ENCODE peak calls at places on chromosomes 12 and 14, in six cellular contexts. A, M, D, N, Z and Q are unnamed samples.

GRCh38 chr14:51004801-51005526 is 60.7 kb upstream of the PYGL start:
- DNase-seq in A (no peak), M (no peak), D (no peak), N (no peak), Z (no peak), Q (peak; percentile 66)

GRCh38 chr12:124321040-124321481 is 26.2 kb downstream of the RFLNA start:
- DNase-seq in A (peak; percentile 76), M (peak; percentile 65), D (no peak), N (peak; percentile 84), Z (peak; percentile 47), Q (peak; percentile 51)

GRCh38 chr14:88983755-88984154 is 159.3 kb downstream of the TTC8 start:
- DNase-seq in A (no peak), M (no peak), D (no peak), N (no peak), Z (no peak), Q (peak; percentile 82)

GRCh38 chr12:19186722-19187661 is 57.5 kb downstream of the PLEKHA5 start:
- DNase-seq in A (no peak), M (no peak), D (no peak), N (no peak), Z (no peak), Q (peak; percentile 84)

GRCh38 chr12:13103391-13104033 is at the start of gene GSG1:
- DNase-seq in A (no peak), M (no peak), D (no peak), N (no peak), Z (no peak), Q (peak; percentile 36)

GRCh38 chr12:116931665-116932064 is 20.9 kb downstream of the FBXW8 start:
- DNase-seq in A (no peak), M (no peak), D (no peak), N (no peak), Z (no peak), Q (no peak)

GRCh38 chr12:60689137-60689536 is 1093.3 kb downstream of the SLC16A7 start:
- DNase-seq in A (no peak), M (no peak), D (no peak), N (no peak), Z (no peak), Q (no peak)

GRCh38 chr12:21818627-21819026 is 44.1 kb upstream of the KCNJ8 start:
- DNase-seq in A (no peak), M (no peak), D (no peak), N (no peak), Z (no peak), Q (peak; percentile 91)

GRCh38 chr14:29558516-29558915 is 369.1 kb downstream of the PRKD1 start:
- DNase-seq in A (no peak), M (no peak), D (no peak), N (no peak), Z (no peak), Q (peak; percentile 12)

GRCh38 chr12:53495903-53496751 is 3.1 kb downstream of the MAP3K12 start:
- DNase-seq in A (no peak), M (no peak), D (peak; percentile 89), N (peak; percentile 64), Z (peak; percentile 82), Q (peak; percentile 87)

GRCh38 chr14:29536886-29537511 is 390.6 kb downstream of the PRKD1 start:
- DNase-seq in A (no peak), M (no peak), D (no peak), N (no peak), Z (no peak), Q (peak; percentile 61)

GRCh38 chr12:66044731-66045130 is 85.8 kb downstream of the LLPH start:
- DNase-seq in A (no peak), M (no peak), D (no peak), N (no peak), Z (no peak), Q (no peak)

GRCh38 chr12:105944628-105945027 is 194.1 kb downstream of the NUAK1 start:
- DNase-seq in A (no peak), M (no peak), D (no peak), N (no peak), Z (no peak), Q (no peak)

GRCh38 chr12:78802593-78802992 is 62.0 kb upstream of the SYT1 start:
- DNase-seq in A (no peak), M (no peak), D (no peak), N (no peak), Z (no peak), Q (peak; percentile 81)

GRCh38 chr12:121805171-121805687 is 1.4 kb downstream of the SETD1B start:
- DNase-seq in A (no peak), M (peak; percentile 39), D (no peak), N (no peak), Z (no peak), Q (peak; percentile 50)

GRCh38 chr14:66074546-66074945 is 411.6 kb upstream of the CCDC196 start:
- DNase-seq in A (no peak), M (no peak), D (no peak), N (no peak), Z (no peak), Q (no peak)

GRCh38 chr12:102879144-102879763 is 37.8 kb downstream of the PAH start:
- DNase-seq in A (peak; percentile 52), M (no peak), D (peak; percentile 68), N (no peak), Z (peak; percentile 41), Q (peak; percentile 12)

GRCh38 chr14:105582639-105583038 is 56.3 kb downstream of the TMEM121 start:
- DNase-seq in A (no peak), M (no peak), D (no peak), N (peak; percentile 46), Z (no peak), Q (peak; percentile 1)

GRCh38 chr12:112406519-112407488 is 2.6 kb downstream of the RPL6 start:
- DNase-seq in A (no peak), M (no peak), D (no peak), N (no peak), Z (no peak), Q (no peak)

GRCh38 chr12:112401054-112401453 is 8.4 kb downstream of the RPL6 start:
- DNase-seq in A (no peak), M (no peak), D (no peak), N (peak; percentile 25), Z (no peak), Q (no peak)

DNA sequence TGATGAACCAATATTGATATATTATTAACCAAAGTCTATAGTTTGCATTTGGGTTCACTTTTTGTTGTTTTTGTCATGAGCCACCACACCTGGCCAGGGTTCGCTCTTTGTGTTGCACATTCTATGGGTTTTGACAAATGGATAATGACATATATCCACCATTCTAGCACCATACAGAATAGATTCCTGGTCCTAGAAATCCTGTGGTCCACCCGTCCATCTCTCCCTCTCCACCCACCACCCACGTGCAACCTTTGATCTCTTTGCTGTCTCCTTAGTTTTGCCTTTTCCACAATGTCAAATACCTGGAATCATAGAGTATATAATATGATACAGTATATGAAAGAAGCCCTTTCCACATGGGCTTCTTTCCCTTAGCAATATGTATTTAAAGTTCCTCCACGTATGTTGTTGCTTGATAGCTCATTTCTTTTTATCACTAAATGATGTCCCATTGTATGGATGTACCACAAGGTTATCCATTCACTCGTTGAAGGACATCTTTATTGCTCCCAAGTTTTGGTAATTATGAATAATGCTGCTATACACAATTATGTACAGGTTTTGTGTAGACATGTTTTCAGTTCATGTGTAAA is 7.4 kb downstream of the RPL6 start:
- DNase-seq in A (no peak), M (no peak), D (no peak), N (no peak), Z (no peak), Q (no peak)
- H3K4me3 ChIP-seq in A (no peak overlapping the region), M (no peak overlapping the region), D (no peak overlapping the region), N (no peak overlapping the region), Z (no peak overlapping the region), Q (no peak overlapping the region)

GRCh38 chr14:67570453-67570852 is 29.6 kb downstream of the PIGH start:
- DNase-seq in A (no peak), M (no peak), D (no peak), N (no peak), Z (no peak), Q (no peak)

GRCh38 chr14:67569651-67570290 is 30.3 kb downstream of the PIGH start:
- DNase-seq in A (peak; percentile 32), M (no peak), D (peak; percentile 57), N (peak; percentile 41), Z (no peak), Q (no peak)

GRCh38 chr14:67566908-67567307 is 33.2 kb downstream of the PIGH start:
- DNase-seq in A (no peak), M (no peak), D (peak; percentile 39), N (peak; percentile 35), Z (no peak), Q (peak; percentile 31)

GRCh38 chr14:67569011-67569650 is 30.9 kb downstream of the PIGH start:
- DNase-seq in A (peak; percentile 25), M (no peak), D (peak; percentile 49), N (peak; percentile 55), Z (no peak), Q (no peak)

DNA sequence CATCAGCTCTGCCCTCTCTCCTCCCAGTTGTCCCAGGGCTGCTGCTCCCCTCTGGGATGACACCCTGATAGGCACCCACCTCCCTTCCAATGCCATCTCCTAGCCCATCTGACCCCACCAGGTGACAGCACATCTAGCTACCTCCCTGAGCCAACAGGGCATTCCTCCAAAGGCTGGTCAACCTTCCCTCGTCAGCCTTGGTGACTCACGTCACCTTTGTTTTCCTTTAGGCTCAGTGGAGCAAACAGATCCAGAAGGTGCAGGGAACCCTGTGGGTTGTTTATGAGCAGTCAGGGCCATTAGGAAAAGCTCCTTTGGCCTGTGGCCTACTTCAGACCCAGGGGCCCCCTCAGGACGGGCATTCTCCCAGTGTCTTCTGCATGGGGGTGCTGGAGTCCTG is 32.4 kb downstream of the PIGH start:
- DNase-seq in A (no peak), M (no peak), D (peak; percentile 39), N (peak; percentile 31), Z (no peak), Q (no peak)
- TF ChIP-seq CTCF in A (no peak), M (no peak), D (no peak), N (no peak), Z (no peak), Q (no peak)

GRCh38 chr12:32739279-32739678 is 16.4 kb downstream of the YARS2 start:
- DNase-seq in A (no peak), M (no peak), D (no peak), N (no peak), Z (no peak), Q (no peak)

GRCh38 chr12:32743264-32743663 is 12.4 kb downstream of the YARS2 start:
- DNase-seq in A (no peak), M (no peak), D (no peak), N (no peak), Z (no peak), Q (no peak)

GRCh38 chr12:32736445-32736844 is 19.3 kb downstream of the YARS2 start:
- DNase-seq in A (no peak), M (no peak), D (no peak), N (no peak), Z (no peak), Q (no peak)

GRCh38 chr12:32737715-32738114 is 18.0 kb downstream of the YARS2 start:
- DNase-seq in A (no peak), M (no peak), D (no peak), N (no peak), Z (no peak), Q (no peak)

GRCh38 chr12:32742133-32742532 is 13.6 kb downstream of the YARS2 start:
- DNase-seq in A (no peak), M (no peak), D (no peak), N (no peak), Z (no peak), Q (no peak)
- H3K4me3 ChIP-seq in A (no peak overlapping the region), M (no peak overlapping the region), D (no peak overlapping the region), N (no peak overlapping the region), Z (no peak overlapping the region), Q (no peak overlapping the region)

DNA sequence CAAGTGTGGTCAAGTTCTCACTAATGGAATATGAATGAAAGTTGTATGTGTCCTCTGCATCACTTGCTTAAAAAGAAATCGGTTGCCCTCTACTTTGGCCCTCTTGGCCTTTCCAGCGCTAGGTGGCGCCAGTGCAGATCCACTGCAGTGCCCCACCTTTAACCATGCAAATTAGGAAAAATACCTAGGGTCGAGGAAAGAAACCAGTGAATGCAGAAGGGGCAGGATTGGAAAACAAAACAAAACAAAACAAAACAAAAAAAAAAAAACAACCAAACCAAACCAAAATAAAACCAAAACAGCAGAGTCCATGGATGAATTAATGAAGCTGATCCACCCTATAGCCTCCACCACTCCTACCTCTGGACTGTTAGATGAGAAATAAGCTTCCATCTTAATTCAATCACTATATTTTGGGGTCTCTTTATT is 12.9 kb upstream of the NEMF start:
- DNase-seq in A (peak; percentile 83), M (peak; percentile 83), D (peak; percentile 85), N (peak; percentile 89), Z (peak; percentile 71), Q (peak; percentile 78)
- TF ChIP-seq CTCF in A (peak; percentile 86), M (peak; percentile 92), D (peak; percentile 81), N (peak; percentile 86), Z (peak; percentile 71), Q (peak; percentile 96)